ENCODE peak calls at places on chromosome 14, in six cellular contexts. N is astrocyte of the cerebellum, U is mammary epithelial cell, O is colonic mucosa, T is HCT116, G is ovary. C is an unnamed sample.
A peak's percentile ranks its signal among the peaks of the same experiment; 100 is the strongest.

GRCh38 chr14:51534623-51535022 is 117.1 kb upstream of the FRMD6 start:
- DNase-seq in N (no peak), U (peak; percentile 89), O (no peak), T (peak; percentile 71), G (peak; percentile 34), C (peak; percentile 40)

GRCh38 chr14:75389679-75390078 is 38.1 kb upstream of the JDP2 start:
- DNase-seq in N (no peak), U (no peak), O (no peak), T (no peak), G (no peak), C (no peak)

GRCh38 chr14:104735830-104736642 is 12.0 kb downstream of the ADSS1 start:
- DNase-seq in N (no peak), U (peak; percentile 30), O (peak; percentile 42), T (no peak), G (peak; percentile 52), C (peak; percentile 75)

GRCh38 chr14:33786091-33786825 is 164.6 kb downstream of the EGLN3 start:
- DNase-seq in N (no peak), U (no peak), O (no peak), T (no peak), G (no peak), C (no peak)

GRCh38 chr14:32203928-32204357 is 874 bp upstream of the RNU6-8 start:
- DNase-seq in N (no peak), U (no peak), O (peak; percentile 36), T (no peak), G (peak; percentile 37), C (peak; percentile 3)

GRCh38 chr14:92847220-92848148 is 53.4 kb downstream of the GOLGA5 start:
- DNase-seq in N (no peak), U (no peak), O (no peak), T (no peak), G (no peak), C (no peak)

GRCh38 chr14:71885301-71885700 is 46.9 kb upstream of the RGS6 start:
- DNase-seq in N (no peak), U (no peak), O (no peak), T (no peak), G (no peak), C (no peak)

GRCh38 chr14:20179218-20179617 is 11.5 kb upstream of the OR11G2 start:
- DNase-seq in N (no peak), U (no peak), O (no peak), T (no peak), G (no peak), C (no peak)

GRCh38 chr14:69671365-69672050 is 60.1 kb downstream of the SUSD6 start:
- DNase-seq in N (no peak), U (no peak), O (no peak), T (no peak), G (no peak), C (no peak)

GRCh38 chr14:83706555-83706954 is 1823.4 kb upstream of the FLRT2 start:
- DNase-seq in N (no peak), U (no peak), O (no peak), T (no peak), G (no peak), C (no peak)

GRCh38 chr14:67358914-67359313 is 690 bp downstream of the ATP6V1D start:
- DNase-seq in N (no peak), U (peak; percentile 23), O (peak; percentile 19), T (no peak), G (no peak), C (no peak)

GRCh38 chr14:96783306-96784224 is 13.6 kb upstream of the VRK1 start:
- DNase-seq in N (no peak), U (peak; percentile 75), O (no peak), T (no peak), G (no peak), C (no peak)

GRCh38 chr14:66496911-66497310 is 10.7 kb downstream of the CCDC196 start:
- DNase-seq in N (no peak), U (no peak), O (no peak), T (no peak), G (no peak), C (no peak)

GRCh38 chr14:104387000-104387384 is 192.6 kb upstream of the C14orf180 start:
- DNase-seq in N (no peak), U (no peak), O (no peak), T (no peak), G (no peak), C (no peak)

GRCh38 chr14:39469094-39469710 is 37.0 kb upstream of the FBXO33 start:
- DNase-seq in N (no peak), U (no peak), O (no peak), T (no peak), G (no peak), C (peak; percentile 21)

GRCh38 chr14:68695326-68695768 is 97.5 kb downstream of the ZFP36L1 start:
- DNase-seq in N (peak; percentile 99), U (peak; percentile 100), O (no peak), T (peak; percentile 91), G (no peak), C (peak; percentile 99)

GRCh38 chr14:88518592-88519512 is 36.0 kb downstream of the PTPN21 start:
- DNase-seq in N (peak; percentile 13), U (peak; percentile 73), O (no peak), T (no peak), G (no peak), C (peak; percentile 54)

GRCh38 chr14:100525615-100526014 is 61.6 kb downstream of the BEGAIN start:
- DNase-seq in N (no peak), U (no peak), O (no peak), T (no peak), G (no peak), C (no peak)

GRCh38 chr14:69703047-69704046 is 63.6 kb upstream of the SRSF5 start:
- DNase-seq in N (no peak), U (no peak), O (no peak), T (no peak), G (no peak), C (no peak)

GRCh38 chr14:93683241-93683640 is 105.0 kb downstream of the PRIMA1 start:
- DNase-seq in N (no peak), U (no peak), O (no peak), T (peak; percentile 48), G (no peak), C (no peak)

GRCh38 chr14:31206536-31207286 is 882 bp downstream of the HECTD1 start:
- DNase-seq in N (no peak), U (no peak), O (peak; percentile 53), T (no peak), G (no peak), C (peak; percentile 11)

GRCh38 chr14:62655161-62655560 is 390.1 kb downstream of the KCNH5 start:
- DNase-seq in N (no peak), U (no peak), O (no peak), T (no peak), G (no peak), C (peak; percentile 10)

GRCh38 chr14:33516898-33517436 is 433.9 kb downstream of the EGLN3 start:
- DNase-seq in N (no peak), U (no peak), O (no peak), T (no peak), G (no peak), C (no peak)

GRCh38 chr14:68497016-68497415 is 295.9 kb downstream of the ZFP36L1 start:
- DNase-seq in N (no peak), U (no peak), O (no peak), T (no peak), G (no peak), C (peak; percentile 78)

GRCh38 chr14:106286697-106287290 is 760.4 kb downstream of the TMEM121 start:
- DNase-seq in N (no peak), U (no peak), O (no peak), T (no peak), G (no peak), C (no peak)
- TF ChIP-seq CTCF in N (no peak), U (no peak), O (peak; percentile 22), T (no peak), G (no peak), C (no peak)

GRCh38 chr14:73754911-73755360 is 40.8 kb upstream of the PNMA1 start:
- DNase-seq in N (peak; percentile 72), U (no peak), O (no peak), T (no peak), G (peak; percentile 60), C (peak; percentile 64)
- H3K4me3 ChIP-seq in N (peak overlapping the region; percentile 31), U (no peak overlapping the region), O (peak overlapping the region; percentile 1), T (no peak overlapping the region), G (peak overlapping the region; percentile 2), C (peak overlapping the region; percentile 11)

DNA sequence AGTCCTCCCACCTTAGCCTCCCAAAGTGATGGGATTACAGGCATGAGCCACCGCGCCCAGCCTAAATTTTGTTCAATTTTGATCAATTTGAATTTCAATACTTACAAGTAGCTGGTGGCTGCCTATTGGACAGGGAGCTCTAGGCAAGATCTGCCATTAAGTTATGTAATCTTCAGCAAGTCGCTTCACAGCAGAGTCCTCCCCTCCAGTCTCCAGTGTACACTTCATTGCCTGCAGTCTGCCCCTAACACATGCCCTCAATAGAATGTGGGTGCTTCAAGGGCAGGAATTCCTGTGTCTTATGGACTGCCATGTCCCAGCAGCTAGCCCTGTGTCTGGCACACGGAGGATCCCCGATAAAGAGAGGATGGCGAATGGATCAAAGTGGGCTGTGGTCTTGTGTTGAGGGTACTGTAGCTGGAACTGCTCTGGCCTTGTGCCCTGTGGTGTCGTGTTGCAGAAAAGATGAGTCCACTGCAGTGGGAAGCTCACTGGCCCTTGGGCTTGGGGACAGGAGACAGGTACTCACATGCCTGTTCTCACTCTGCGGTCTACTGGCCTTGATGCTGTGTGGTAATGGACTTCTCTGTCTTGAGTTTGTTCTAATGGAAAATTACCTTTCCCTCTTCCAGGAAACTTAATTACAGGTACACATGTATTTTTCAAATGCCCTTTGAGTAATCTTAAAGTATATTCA is 67.6 kb downstream of the TECPR2 start:
- DNase-seq in N (no peak), U (peak; percentile 60), O (no peak), T (no peak), G (no peak), C (no peak)
- TF ChIP-seq CTCF in N (no peak), U (no peak), O (no peak), T (no peak), G (no peak), C (no peak)

DNA sequence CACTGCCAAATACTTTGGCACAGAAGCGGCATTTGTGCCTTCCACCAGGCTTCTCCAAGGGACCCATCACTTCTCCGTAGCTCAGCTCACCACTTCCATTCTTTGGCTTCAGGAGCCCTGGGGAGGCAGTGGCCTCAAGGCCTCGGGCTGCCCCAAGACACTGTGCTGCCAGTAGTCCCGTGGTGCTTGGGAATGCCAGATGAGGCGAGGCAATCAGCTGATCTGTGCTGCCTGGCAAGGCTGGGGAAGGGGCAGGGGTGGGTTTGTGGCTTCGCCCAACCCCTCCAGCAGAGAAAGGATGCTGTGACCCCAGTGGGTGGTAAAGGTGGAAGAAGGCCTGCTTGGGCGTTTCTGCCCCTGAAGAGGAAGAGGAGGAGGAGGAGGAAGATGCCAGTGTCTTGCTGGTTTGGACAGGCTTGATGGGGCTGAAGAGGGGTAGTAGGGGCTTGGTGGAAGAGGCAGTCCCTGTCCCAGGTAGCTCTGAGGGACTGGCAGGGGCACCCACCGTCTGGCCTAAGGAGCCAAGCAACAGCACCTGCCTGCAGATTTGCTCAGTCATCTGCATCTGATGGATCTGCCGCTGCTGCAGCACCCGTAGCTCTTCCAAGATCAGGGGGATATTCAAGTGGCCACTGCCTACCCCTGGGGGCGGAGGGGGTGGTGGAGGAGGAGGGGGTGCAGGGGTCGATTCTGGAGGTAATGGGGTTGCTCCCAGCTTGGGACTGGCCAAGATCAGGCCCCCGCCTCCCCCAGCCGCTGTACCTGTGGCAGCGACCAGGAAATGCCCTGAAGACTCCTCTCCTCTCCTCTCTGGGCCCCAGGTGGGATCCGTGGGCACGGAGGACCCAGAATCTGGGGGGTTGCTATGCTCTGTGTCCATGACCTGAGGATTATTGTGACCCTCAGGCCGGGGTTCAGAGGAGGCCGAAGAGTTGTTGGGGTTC is 1.3 kb downstream of the SALL2 start:
- DNase-seq in N (no peak), U (no peak), O (no peak), T (no peak), G (no peak), C (no peak)
- H3K4me3 ChIP-seq in N (peak overlapping the region; percentile 73), U (no peak overlapping the region), O (no peak overlapping the region), T (no peak overlapping the region), G (peak overlapping the region; percentile 58), C (peak overlapping the region; percentile 70)

GRCh38 chr14:106518054-106518943 is 991.9 kb downstream of the TMEM121 start:
- DNase-seq in N (no peak), U (no peak), O (peak; percentile 52), T (no peak), G (no peak), C (no peak)
- TF ChIP-seq CTCF in N (no peak), U (peak; percentile 4), O (peak; percentile 35), T (no peak), G (no peak), C (no peak)